ENCODE peak calls at places on chromosomes 4 and X, in eight cellular contexts. One of them, this sample, is unnamed.

GRCh38 chrX:116490091-116490490 is 27.3 kb upstream of the CT83 start:
- DNase-seq in heart right ventricle: no peak
- DNase-seq in OCI-LY7: peak; percentile 0
- DNase-seq in adipocyte: peak; percentile 35
- DNase-seq in mucosa of descending colon: no peak
- DNase-seq in left colon: no peak
- DNase-seq in naive thymus-derived CD8-positive, alpha-beta T cell: no peak
- DNase-seq in HT1080: no peak
- DNase-seq in this sample: no peak

GRCh38 chr4:1239141-1239948 is 9.6 kb downstream of the CTBP1 start:
- DNase-seq in heart right ventricle: peak; percentile 13
- DNase-seq in OCI-LY7: no peak
- DNase-seq in adipocyte: no peak
- DNase-seq in mucosa of descending colon: peak; percentile 48
- DNase-seq in left colon: peak; percentile 19
- DNase-seq in naive thymus-derived CD8-positive, alpha-beta T cell: no peak
- DNase-seq in HT1080: no peak
- DNase-seq in this sample: no peak

GRCh38 chr4:85836588-85836987 is 361.6 kb downstream of the ARHGAP24 start:
- DNase-seq in heart right ventricle: no peak
- DNase-seq in OCI-LY7: no peak
- DNase-seq in adipocyte: no peak
- DNase-seq in mucosa of descending colon: no peak
- DNase-seq in left colon: no peak
- DNase-seq in naive thymus-derived CD8-positive, alpha-beta T cell: no peak
- DNase-seq in HT1080: no peak
- DNase-seq in this sample: no peak

GRCh38 chrX:154464806-154465365 is 6.8 kb downstream of the PLXNA3 start:
- DNase-seq in heart right ventricle: no peak
- DNase-seq in OCI-LY7: no peak
- DNase-seq in adipocyte: no peak
- DNase-seq in mucosa of descending colon: no peak
- DNase-seq in left colon: no peak
- DNase-seq in naive thymus-derived CD8-positive, alpha-beta T cell: no peak
- DNase-seq in HT1080: no peak
- DNase-seq in this sample: no peak

GRCh38 chrX:153669174-153669890 is 4.3 kb downstream of the PNCK start:
- DNase-seq in heart right ventricle: no peak
- DNase-seq in OCI-LY7: peak; percentile 46
- DNase-seq in adipocyte: peak; percentile 60
- DNase-seq in mucosa of descending colon: peak; percentile 49
- DNase-seq in left colon: no peak
- DNase-seq in naive thymus-derived CD8-positive, alpha-beta T cell: peak; percentile 44
- DNase-seq in HT1080: no peak
- DNase-seq in this sample: peak; percentile 30

GRCh38 chrX:65300104-65300809 is 234.3 kb downstream of the LAS1L start:
- DNase-seq in heart right ventricle: no peak
- DNase-seq in OCI-LY7: peak; percentile 0
- DNase-seq in adipocyte: no peak
- DNase-seq in mucosa of descending colon: no peak
- DNase-seq in left colon: no peak
- DNase-seq in naive thymus-derived CD8-positive, alpha-beta T cell: no peak
- DNase-seq in HT1080: no peak
- DNase-seq in this sample: no peak

GRCh38 chrX:54007682-54008081 is 36.6 kb downstream of the PHF8 start:
- DNase-seq in heart right ventricle: no peak
- DNase-seq in OCI-LY7: no peak
- DNase-seq in adipocyte: no peak
- DNase-seq in mucosa of descending colon: no peak
- DNase-seq in left colon: no peak
- DNase-seq in naive thymus-derived CD8-positive, alpha-beta T cell: no peak
- DNase-seq in HT1080: no peak
- DNase-seq in this sample: peak; percentile 1

GRCh38 chr4:138238521-138239292 is 3.4 kb downstream of the SLC7A11 start:
- DNase-seq in heart right ventricle: no peak
- DNase-seq in OCI-LY7: no peak
- DNase-seq in adipocyte: no peak
- DNase-seq in mucosa of descending colon: no peak
- DNase-seq in left colon: no peak
- DNase-seq in naive thymus-derived CD8-positive, alpha-beta T cell: no peak
- DNase-seq in HT1080: no peak
- DNase-seq in this sample: no peak